ENCODE peak calls at places on chromosomes 13 and 19, in nine cellular contexts. S is astrocyte; X is brain microvascular endothelial cell; I is tibial artery; P is body of pancreas; Q is BE2C; G is Jurkat, Clone E6-1; T is HCT116; B is HFF-Myc. D is an unnamed sample.

GRCh38 chr19:15432018-15432494 is 13.3 kb upstream of the AKAP8L start:
- DNase-seq in S (no peak), X (no peak), I (no peak), P (no peak), Q (no peak), G (no peak), T (no peak), B (no peak), D (no peak)

GRCh38 chr19:35295792-35296462 is 4.0 kb downstream of the MAG start:
- DNase-seq in S (no peak), X (no peak), I (no peak), P (no peak), Q (no peak), G (peak), T (no peak), B (no peak), D (no peak)

GRCh38 chr13:33355470-33355869 is 69.9 kb upstream of the STARD13 start:
- DNase-seq in S (no peak), X (no peak), I (peak), P (no peak), Q (no peak), G (no peak), T (no peak), B (no peak), D (peak)

GRCh38 chr13:33284016-33284415 is 1.5 kb downstream of the STARD13 start:
- DNase-seq in S (peak), X (peak), I (no peak), P (no peak), Q (no peak), G (no peak), T (no peak), B (no peak), D (no peak)

GRCh38 chr13:63700366-63700765 is 2284.7 kb upstream of the PCDH20 start:
- DNase-seq in S (no peak), X (no peak), I (no peak), P (no peak), Q (peak), G (no peak), T (no peak), B (no peak), D (no peak)

GRCh38 chr19:16124953-16125352 is 13.3 kb downstream of the RAB8A start:
- DNase-seq in S (no peak), X (no peak), I (no peak), P (no peak), Q (no peak), G (no peak), T (no peak), B (no peak), D (no peak)

GRCh38 chr19:5250127-5250659 is 90.4 kb downstream of the PTPRS start:
- DNase-seq in S (no peak), X (no peak), I (peak), P (peak), Q (no peak), G (no peak), T (no peak), B (no peak), D (no peak)

GRCh38 chr19:44367024-44367423 is 10.5 kb upstream of the ZNF112 start:
- DNase-seq in S (no peak), X (no peak), I (no peak), P (no peak), Q (peak), G (no peak), T (no peak), B (no peak), D (no peak)

GRCh38 chr13:100602472-100603142 is 14.0 kb upstream of the GGACT start:
- DNase-seq in S (peak), X (no peak), I (no peak), P (no peak), Q (no peak), G (no peak), T (no peak), B (no peak), D (no peak)

GRCh38 chr13:79455331-79455730 is 25.6 kb upstream of the NDFIP2 start:
- DNase-seq in S (peak), X (peak), I (no peak), P (no peak), Q (no peak), G (no peak), T (no peak), B (no peak), D (no peak)

GRCh38 chr19:9936151-9937000 is at the start of gene OLFM2:
- DNase-seq in S (no peak), X (no peak), I (no peak), P (peak), Q (peak), G (peak), T (no peak), B (no peak), D (peak)

GRCh38 chr13:68696907-68697306 is 1410.7 kb upstream of the ATXN8OS start:
- DNase-seq in S (no peak), X (no peak), I (no peak), P (no peak), Q (no peak), G (no peak), T (no peak), B (no peak), D (no peak)

GRCh38 chr13:35475131-35475959 is 1.1 kb downstream of the MAB21L1 start:
- DNase-seq in S (peak), X (peak), I (peak), P (no peak), Q (peak), G (no peak), T (no peak), B (no peak), D (peak)

GRCh38 chr13:42014119-42014518 is 34.3 kb upstream of the DGKH start:
- DNase-seq in S (no peak), X (no peak), I (no peak), P (no peak), Q (no peak), G (no peak), T (no peak), B (no peak), D (no peak)

GRCh38 chr19:3534375-3535234 is 4.4 kb upstream of the TEKTIP1 start:
- DNase-seq in S (no peak), X (no peak), I (no peak), P (no peak), Q (no peak), G (no peak), T (no peak), B (no peak), D (no peak)

GRCh38 chr19:3095375-3096191 is 1.4 kb downstream of the GNA11 start:
- DNase-seq in S (no peak), X (no peak), I (no peak), P (no peak), Q (no peak), G (peak), T (no peak), B (no peak), D (no peak)

GRCh38 chr19:42422576-42423461 is 4.4 kb downstream of the LIPE start:
- DNase-seq in S (no peak), X (no peak), I (no peak), P (no peak), Q (no peak), G (peak), T (no peak), B (no peak), D (peak)

GRCh38 chr19:4376991-4377781 is 23.2 kb downstream of the SH3GL1 start:
- DNase-seq in S (no peak), X (no peak), I (no peak), P (peak), Q (no peak), G (no peak), T (no peak), B (no peak), D (no peak)

GRCh38 chr13:24625870-24626419 is 54.3 kb upstream of the ATP12A start:
- DNase-seq in S (no peak), X (no peak), I (no peak), P (no peak), Q (no peak), G (no peak), T (no peak), B (no peak), D (no peak)

GRCh38 chr19:9891609-9892373 is 44.5 kb downstream of the OLFM2 start:
- DNase-seq in S (no peak), X (no peak), I (no peak), P (no peak), Q (no peak), G (no peak), T (no peak), B (no peak), D (no peak)

GRCh38 chr13:50484472-50485113 is 358.9 kb downstream of the DLEU7 start:
- DNase-seq in S (no peak), X (peak), I (no peak), P (no peak), Q (no peak), G (no peak), T (no peak), B (no peak), D (no peak)

GRCh38 chr19:15836345-15836594 is 20.8 kb upstream of the OR10H1 start:
- DNase-seq in S (peak), X (peak), I (no peak), P (no peak), Q (no peak), G (no peak), T (no peak), B (no peak), D (no peak)

GRCh38 chr13:45040626-45041025 is 51.3 kb downstream of the GPALPP1 start:
- DNase-seq in S (peak), X (no peak), I (no peak), P (no peak), Q (no peak), G (no peak), T (no peak), B (no peak), D (peak)

GRCh38 chr19:14005381-14006084 is 587 bp downstream of the RFX1 start:
- DNase-seq in S (peak), X (peak), I (peak), P (peak), Q (peak), G (peak), T (peak), B (no peak), D (peak)

GRCh38 chr19:14006085-14006765 is at the start of gene RFX1:
- DNase-seq in S (peak), X (peak), I (peak), P (peak), Q (peak), G (peak), T (peak), B (peak), D (peak)

GRCh38 chr19:14002571-14003278 is 3.4 kb downstream of the RFX1 start:
- DNase-seq in S (no peak), X (no peak), I (no peak), P (no peak), Q (no peak), G (peak), T (no peak), B (no peak), D (no peak)

GRCh38 chr19:14003279-14004051 is 2.7 kb downstream of the RFX1 start:
- DNase-seq in S (no peak), X (no peak), I (no peak), P (no peak), Q (no peak), G (no peak), T (no peak), B (no peak), D (no peak)

GRCh38 chr19:14004619-14005380 is 1.3 kb downstream of the RFX1 start:
- DNase-seq in S (no peak), X (no peak), I (peak), P (peak), Q (no peak), G (no peak), T (no peak), B (no peak), D (no peak)
- H3K4me3 ChIP-seq in S (peak), X (no peak), I (peak), P (no peak), Q (no peak), G (peak), T (no peak), B (peak), D (peak)

DNA sequence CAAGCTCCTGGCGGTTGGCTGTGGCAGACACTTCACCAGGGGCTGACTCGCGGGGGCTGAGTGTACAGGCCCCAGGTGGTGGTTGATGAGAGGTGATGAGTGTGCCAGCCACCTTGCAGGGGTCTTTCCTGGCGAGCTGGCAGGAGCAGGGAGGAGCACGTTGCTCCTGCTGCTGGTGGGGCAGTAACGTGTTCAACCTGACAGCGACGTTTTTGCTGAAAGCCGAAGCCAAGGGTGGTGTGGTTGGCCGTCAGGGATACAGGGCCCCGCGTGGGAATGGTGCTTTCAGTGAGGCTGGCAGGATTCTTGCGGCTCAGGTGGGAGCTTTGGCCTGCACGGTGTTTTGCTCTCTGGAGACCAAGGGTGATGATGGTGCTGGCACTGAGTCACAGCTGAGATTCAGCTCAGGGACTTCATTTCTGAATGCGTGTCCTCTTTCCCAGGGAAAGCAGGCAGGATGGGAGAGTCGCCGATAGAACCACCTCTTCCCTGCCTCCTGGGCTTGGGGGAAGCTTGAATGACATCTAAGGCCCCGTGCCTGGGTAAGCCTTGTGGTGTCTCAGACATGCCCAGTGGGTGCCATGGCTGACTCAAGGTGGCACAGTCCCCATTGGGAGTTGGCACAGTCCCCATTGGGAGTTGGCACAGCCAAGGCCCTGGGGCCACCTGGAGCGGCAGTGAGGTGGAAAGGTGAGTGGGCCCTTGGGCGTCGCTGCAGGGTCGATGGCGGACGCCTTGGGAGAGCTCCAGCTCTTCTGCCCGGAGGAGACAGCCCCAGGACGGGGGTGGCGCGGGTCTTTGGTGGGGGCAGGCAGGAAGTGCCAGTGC is 8.8 kb downstream of the DAZAP1 start:
- DNase-seq in S (peak), X (peak), I (no peak), P (no peak), Q (no peak), G (no peak), T (no peak), B (no peak), D (no peak)
- H3K4me3 ChIP-seq in S (peak), X (peak), I (peak), P (no peak), Q (no peak), G (no peak), T (no peak), B (peak), D (peak)

GRCh38 chr19:508204-509150 is 1.2 kb downstream of the TPGS1 start:
- DNase-seq in S (no peak), X (no peak), I (no peak), P (no peak), Q (no peak), G (no peak), T (no peak), B (no peak), D (no peak)

GRCh38 chr19:511101-511841 is 4.0 kb downstream of the TPGS1 start:
- DNase-seq in S (peak), X (no peak), I (no peak), P (no peak), Q (no peak), G (peak), T (peak), B (no peak), D (peak)

GRCh38 chr19:512548-513365 is 5.5 kb downstream of the TPGS1 start:
- DNase-seq in S (no peak), X (no peak), I (no peak), P (no peak), Q (no peak), G (no peak), T (no peak), B (no peak), D (no peak)

GRCh38 chr19:513368-514165 is 6.3 kb downstream of the TPGS1 start:
- DNase-seq in S (no peak), X (no peak), I (no peak), P (no peak), Q (no peak), G (no peak), T (no peak), B (no peak), D (no peak)

GRCh38 chr19:510606-511100 is 3.4 kb downstream of the TPGS1 start:
- DNase-seq in S (peak), X (peak), I (peak), P (peak), Q (peak), G (peak), T (peak), B (peak), D (peak)
- H3K4me3 ChIP-seq in S (peak), X (no peak), I (no peak), P (no peak), Q (no peak), G (peak), T (peak), B (no peak), D (peak)

GRCh38 chr19:1676351-1677266 is 24.2 kb upstream of the TCF3 start:
- DNase-seq in S (no peak), X (no peak), I (no peak), P (no peak), Q (no peak), G (no peak), T (no peak), B (no peak), D (no peak)
- H3K4me3 ChIP-seq in S (no peak), X (no peak), I (no peak), P (no peak), Q (no peak), G (no peak), T (no peak), B (no peak), D (peak)

GRCh38 chr19:6767081-6767356 is 216 bp downstream of the SH2D3A start:
- DNase-seq in S (no peak), X (no peak), I (no peak), P (no peak), Q (no peak), G (no peak), T (no peak), B (no peak), D (no peak)

GRCh38 chr19:6767357-6768235 is at the start of gene SH2D3A:
- DNase-seq in S (no peak), X (peak), I (no peak), P (peak), Q (peak), G (peak), T (peak), B (no peak), D (peak)

GRCh38 chr19:6765738-6766356 is 1.4 kb downstream of the SH2D3A start:
- DNase-seq in S (no peak), X (no peak), I (no peak), P (peak), Q (no peak), G (no peak), T (peak), B (no peak), D (no peak)

GRCh38 chr19:6768236-6768785 is 1.1 kb upstream of the SH2D3A start:
- DNase-seq in S (no peak), X (no peak), I (no peak), P (no peak), Q (no peak), G (no peak), T (no peak), B (no peak), D (no peak)

DNA sequence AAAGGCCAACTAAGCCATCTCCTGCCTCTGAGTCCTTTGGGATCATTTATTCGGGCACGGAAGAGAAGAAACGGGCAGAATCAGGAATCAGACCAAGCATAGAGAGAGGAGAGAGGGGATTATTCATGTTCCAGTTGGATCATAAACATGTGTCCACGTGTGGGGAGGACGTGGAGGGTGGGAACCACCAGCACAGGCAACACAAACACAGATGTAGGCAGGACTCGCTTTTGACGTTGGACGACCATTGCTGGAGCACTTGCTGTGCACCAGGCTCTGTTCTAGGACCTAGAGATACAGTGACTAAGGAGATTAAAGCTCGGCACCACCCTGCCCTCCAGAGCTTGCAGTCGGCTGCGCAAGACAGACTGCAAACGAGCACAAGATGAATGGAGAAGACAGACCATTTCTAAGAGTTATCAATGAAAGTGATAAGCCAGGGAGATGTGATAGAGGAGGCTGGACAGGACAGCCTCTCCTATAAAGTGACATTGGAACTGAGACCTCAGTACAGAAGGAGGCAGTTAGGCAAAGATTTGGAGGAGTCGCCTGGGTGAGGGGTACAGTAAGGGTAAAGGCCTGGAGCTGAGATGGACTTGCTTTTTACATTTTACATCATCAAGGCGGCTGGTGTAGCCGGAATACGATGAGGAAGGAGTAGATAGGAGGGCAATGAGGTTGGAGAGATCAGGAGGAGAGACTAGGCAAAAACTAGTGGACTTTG is 716 bp downstream of the SH2D3A start:
- DNase-seq in S (no peak), X (no peak), I (no peak), P (no peak), Q (no peak), G (no peak), T (no peak), B (no peak), D (no peak)
- H3K4me3 ChIP-seq in S (no peak), X (no peak), I (no peak), P (peak), Q (no peak), G (peak), T (peak), B (no peak), D (peak)

DNA sequence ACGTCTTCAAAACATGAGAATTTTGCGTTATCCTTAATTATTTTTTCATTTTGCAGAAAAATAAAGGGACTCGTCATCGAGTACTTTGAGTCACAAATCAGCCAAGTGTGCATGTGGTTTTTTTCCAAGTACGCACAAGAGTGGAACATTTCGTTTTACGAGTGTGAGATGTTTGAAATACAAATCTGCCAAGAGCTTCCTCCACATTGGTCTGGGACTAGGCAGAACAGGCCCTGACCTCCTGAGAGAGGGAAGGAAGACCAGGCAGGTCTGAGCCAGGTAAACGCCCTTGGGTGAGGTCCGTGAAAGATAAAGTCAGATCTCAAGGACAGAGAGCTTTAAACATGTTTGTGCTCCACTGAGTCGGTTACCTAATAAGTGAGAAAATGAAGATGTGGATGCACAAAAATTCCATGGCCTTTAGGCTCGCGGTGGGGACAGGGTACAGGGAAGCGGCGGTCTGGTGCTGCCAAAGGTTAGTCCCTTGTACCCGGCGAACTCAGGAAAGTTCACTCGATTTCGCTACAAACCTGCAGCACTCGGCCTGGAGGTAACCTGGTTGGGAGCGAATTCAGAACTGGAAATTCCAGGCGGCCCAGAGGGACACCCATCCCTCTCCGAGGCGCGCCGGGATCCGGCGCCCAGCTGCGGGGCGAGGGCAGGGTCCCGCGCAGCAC is 448 bp upstream of the ITM2B start:
- DNase-seq in S (no peak), X (no peak), I (peak), P (no peak), Q (no peak), G (no peak), T (no peak), B (no peak), D (no peak)
- H3K4me3 ChIP-seq in S (peak), X (peak), I (peak), P (peak), Q (peak), G (peak), T (peak), B (peak), D (peak)

DNA sequence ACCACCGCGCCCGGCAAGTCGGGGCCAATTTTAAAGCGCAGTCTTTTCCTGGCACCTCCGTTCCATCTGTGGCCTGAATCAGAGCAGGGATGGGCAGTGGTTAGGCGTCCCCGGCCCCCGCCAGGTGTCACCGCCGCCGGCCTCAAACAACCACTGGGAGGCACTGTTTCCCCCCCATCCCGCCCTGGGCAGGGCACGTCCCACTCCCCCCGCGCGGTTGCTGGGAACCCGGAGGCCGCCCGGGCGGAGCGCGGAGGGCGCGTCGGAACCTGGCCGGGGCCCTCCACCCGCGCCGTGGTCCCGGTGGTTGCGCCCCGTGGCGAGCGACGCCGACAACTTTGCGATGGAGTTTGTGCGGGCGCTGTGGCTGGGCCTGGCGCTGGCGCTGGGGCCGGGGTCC is at the start of gene GRIN3B:
- DNase-seq in S (no peak), X (peak), I (no peak), P (peak), Q (peak), G (no peak), T (peak), B (no peak), D (peak)
- H3K4me3 ChIP-seq in S (no peak), X (no peak), I (peak), P (no peak), Q (no peak), G (no peak), T (no peak), B (no peak), D (peak)

GRCh38 chr13:21526707-21527454 is 67.8 kb upstream of the ZDHHC20 start:
- DNase-seq in S (no peak), X (no peak), I (no peak), P (no peak), Q (no peak), G (no peak), T (no peak), B (no peak), D (no peak)
- H3K4me3 ChIP-seq in S (no peak), X (no peak), I (no peak), P (no peak), Q (no peak), G (no peak), T (no peak), B (no peak), D (no peak)

D was measured in A673.